ENCODE peak calls at places on chromosome 2, in nine cellular contexts. M is dorsolateral prefrontal cortex; W is NCI-H1417; F is SK-N-MC; N is EH; R is NCI-H2171; G is occipital lobe; B is astrocyte of the spinal cord; A is activated T-cell treated with anti-CD3 and anti-CD28 coated beads, Interleukin-2, amount 50 U/mL, for 4 hours. J is an unnamed sample.

GRCh38 chr2:200252661-200253067 is 53.8 kb upstream of the SPATS2L start:
- DNase-seq in M (no peak), W (no peak), F (no peak), N (peak), R (no peak), G (no peak), B (peak), A (no peak), J (no peak)

GRCh38 chr2:226873051-226873620 is 37.3 kb downstream of the RHBDD1 start:
- DNase-seq in M (no peak), W (no peak), F (no peak), N (peak), R (no peak), G (no peak), B (peak), A (no peak), J (no peak)

GRCh38 chr2:75787532-75788132 is 76.9 kb upstream of the GCFC2 start:
- DNase-seq in M (no peak), W (peak), F (peak), N (peak), R (peak), G (no peak), B (peak), A (no peak), J (no peak)

GRCh38 chr2:3040066-3040428 is 337.6 kb downstream of the EIPR1 start:
- DNase-seq in M (no peak), W (no peak), F (no peak), N (no peak), R (no peak), G (no peak), B (no peak), A (no peak), J (no peak)

GRCh38 chr2:18949871-18950597 is 360.7 kb upstream of the NT5C1B start:
- DNase-seq in M (no peak), W (no peak), F (no peak), N (peak), R (no peak), G (no peak), B (peak), A (no peak), J (no peak)

GRCh38 chr2:232522014-232522854 is 2.0 kb downstream of the PRSS56 start:
- DNase-seq in M (no peak), W (peak), F (no peak), N (peak), R (no peak), G (no peak), B (no peak), A (peak), J (peak)

GRCh38 chr2:242058116-242058680 is 188.7 kb downstream of the RTP5 start:
- DNase-seq in M (no peak), W (no peak), F (no peak), N (no peak), R (no peak), G (no peak), B (no peak), A (no peak), J (no peak)

GRCh38 chr2:190367091-190367490 is 23.7 kb downstream of the INPP1 start:
- DNase-seq in M (no peak), W (no peak), F (no peak), N (no peak), R (no peak), G (no peak), B (no peak), A (no peak), J (no peak)

GRCh38 chr2:200219400-200220113 is 86.9 kb upstream of the SPATS2L start:
- DNase-seq in M (no peak), W (peak), F (no peak), N (no peak), R (peak), G (no peak), B (no peak), A (no peak), J (no peak)